ENCODE peak calls at places on chromosomes 16 and 17, in four cellular contexts. E is ELR; T is stimulated activated CD8-positive, alpha-beta memory T cell treated with anti-CD3 and anti-CD28 coated beads, Interleukin-15, amount 100 ng/mL, for 24 hours; Z is activated T-cell treated with anti-CD3 and anti-CD28 coated beads for 1 hour. P is an unnamed sample.

GRCh38 chr17:76864024-76864423 is 4.2 kb upstream of the MGAT5B start:
- DNase-seq in E (no peak), T (no peak), Z (no peak), P (no peak)

GRCh38 chr17:42832213-42832933 is 824 bp upstream of the PSME3 start:
- DNase-seq in T (no peak), Z (no peak), E (peak), P (no peak)

GRCh38 chr17:15268465-15268864 is 3.3 kb upstream of the PMP22 start:
- DNase-seq in E (no peak), T (no peak), Z (no peak), P (no peak)

GRCh38 chr16:73872856-73873255 is 423.8 kb upstream of the PSMD7 start:
- DNase-seq in E (no peak), T (no peak), Z (no peak), P (no peak)

GRCh38 chr17:55436224-55437164 is 14.9 kb upstream of the MMD start:
- DNase-seq in Z (no peak), T (no peak), E (no peak), P (no peak)

GRCh38 chr17:34633351-34633750 is 54.0 kb downstream of the TMEM132E start:
- DNase-seq in T (no peak), E (no peak), Z (no peak), P (no peak)

GRCh38 chr16:17166095-17166494 is 304.7 kb downstream of the XYLT1 start:
- DNase-seq in Z (no peak), E (no peak), T (no peak), P (no peak)

GRCh38 chr17:751269-752001 is 629 bp downstream of the GEMIN4 start:
- DNase-seq in T (no peak), E (peak), Z (peak), P (no peak)

GRCh38 chr16:83769397-83770008 is 38.3 kb upstream of the HSBP1 start:
- DNase-seq in Z (no peak), E (no peak), T (no peak), P (no peak)

GRCh38 chr17:73393962-73394361 is 82.2 kb upstream of the CDC42EP4 start:
- DNase-seq in Z (no peak), T (no peak), E (peak), P (no peak)

GRCh38 chr16:11100239-11100750 is 155.7 kb downstream of the SOCS1 start:
- DNase-seq in Z (no peak), T (no peak), E (peak), P (no peak)